ENCODE peak calls at places on chromosomes 1 and 21, in eight cellular contexts. J, F, N, I, C, G, L and U are unnamed samples. For H3K4me1, the result is how much of the 10 kb centered on the place peaks cover.

GRCh38 chr1:37914719-37915483 is 32.0 kb downstream of the INPP5B start:
- DNase-seq in F (no peak), J (no peak), L (no peak), I (no peak), C (no peak), G (no peak), N (no peak), U (no peak)

GRCh38 chr1:23187637-23188036 is 19.0 kb upstream of the LUZP1 start:
- DNase-seq in F (no peak), I (no peak), L (no peak), N (no peak), G (no peak), J (no peak), C (peak), U (no peak)

GRCh38 chr1:18879791-18880309 is 20.4 kb upstream of the TAS1R2 start:
- DNase-seq in J (no peak), C (no peak), L (no peak), I (no peak), N (no peak), G (no peak), F (no peak), U (no peak)

GRCh38 chr1:21508580-21509350 is 458 bp upstream of the ALPL start:
- DNase-seq in N (peak), J (peak), L (peak), F (no peak), C (peak), G (peak), I (peak), U (peak)

GRCh38 chr1:38208720-38209632 is 162.4 kb upstream of the POU3F1 start:
- DNase-seq in C (no peak), G (no peak), I (no peak), F (no peak), J (no peak), L (no peak), N (no peak), U (no peak)

GRCh38 chr1:164664127-164664526 is 105.1 kb downstream of the PBX1 start:
- DNase-seq in I (no peak), J (no peak), F (no peak), G (no peak), N (no peak), C (no peak), L (no peak), U (no peak)

GRCh38 chr21:18117116-18117515 is 127.5 kb upstream of the CHODL start:
- DNase-seq in F (no peak), L (no peak), I (no peak), G (no peak), C (no peak), J (no peak), N (no peak), U (no peak)

GRCh38 chr1:2073382-2074230 is 23.4 kb downstream of the PRKCZ start:
- DNase-seq in C (no peak), N (peak), L (no peak), I (no peak), G (no peak), F (no peak), J (no peak), U (no peak)

GRCh38 chr1:147641695-147642592 is 28.4 kb downstream of the ACP6 start:
- DNase-seq in I (peak), L (peak), G (no peak), J (peak), F (peak), C (peak), N (peak), U (peak)

GRCh38 chr1:173302890-173303829 is 96.0 kb upstream of the TNFSF4 start:
- DNase-seq in J (no peak), C (no peak), N (no peak), L (no peak), F (no peak), G (no peak), I (peak), U (no peak)

GRCh38 chr1:200118779-200119505 is 91.4 kb downstream of the NR5A2 start:
- DNase-seq in L (no peak), N (no peak), C (no peak), F (no peak), I (no peak), J (no peak), G (no peak), U (no peak)

GRCh38 chr1:84089470-84090261 is 54.4 kb upstream of the PRKACB start:
- DNase-seq in I (no peak), L (no peak), C (no peak), F (peak), G (no peak), J (peak), N (peak), U (no peak)

GRCh38 chr1:12172042-12172851 is 5.5 kb downstream of the TNFRSF1B start:
- DNase-seq in L (no peak), N (no peak), G (peak), I (no peak), F (no peak), J (no peak), C (no peak), U (no peak)

GRCh38 chr1:6157528-6158174 is 22.5 kb downstream of the CHD5 start:
- DNase-seq in G (no peak), N (peak), L (no peak), J (peak), C (peak), I (no peak), F (peak), U (no peak)

GRCh38 chr1:94092210-94092613 is 28.7 kb downstream of the ABCA4 start:
- DNase-seq in J (no peak), G (no peak), F (no peak), I (no peak), L (no peak), C (no peak), N (peak), U (peak)

GRCh38 chr1:247467008-247467572 is 9.2 kb upstream of the OR2B11 start:
- DNase-seq in J (no peak), I (no peak), G (no peak), C (no peak), F (no peak), N (no peak), L (no peak), U (no peak)

GRCh38 chr1:5940723-5941407 is 51.4 kb downstream of the NPHP4 start:
- DNase-seq in F (no peak), J (no peak), I (no peak), L (no peak), C (no peak), N (no peak), G (no peak), U (no peak)

GRCh38 chr1:65049941-65050713 is 83.8 kb upstream of the JAK1 start:
- DNase-seq in C (no peak), I (no peak), L (no peak), N (no peak), J (no peak), G (no peak), F (no peak), U (no peak)

GRCh38 chr1:154822717-154823116 is 47.4 kb downstream of the KCNN3 start:
- DNase-seq in J (no peak), F (no peak), G (no peak), N (no peak), I (no peak), C (peak), L (no peak), U (no peak)

GRCh38 chr1:81151300-81151699 is 649.4 kb upstream of the ADGRL2 start:
- DNase-seq in J (no peak), L (no peak), N (peak), F (no peak), G (no peak), C (no peak), I (no peak), U (no peak)

GRCh38 chr1:226064816-226065248 is 2.3 kb downstream of the H3-3A start:
- DNase-seq in F (no peak), I (no peak), C (peak), N (peak), L (peak), G (no peak), J (peak), U (peak)

GRCh38 chr1:220808501-220809186 is 21.9 kb downstream of the MTARC1 start:
- DNase-seq in L (no peak), F (no peak), J (no peak), G (no peak), C (no peak), I (no peak), N (no peak), U (no peak)

GRCh38 chr1:27342391-27342777 is 562 bp downstream of the SYTL1 start:
- DNase-seq in G (peak), F (no peak), I (no peak), N (no peak), C (no peak), L (no peak), J (no peak), U (no peak)
- H3K4me1 ChIP-seq in G (half or more), F (half or more), I (under half), N (under half), C (under half), L (under half), J (under half), U (under half)

GRCh38 chr1:155978973-155979429 is 654 bp upstream of the ARHGEF2 start:
- DNase-seq in J (no peak), L (no peak), G (peak), C (peak), F (no peak), N (peak), I (no peak), U (peak)

GRCh38 chr1:155981266-155982088 is 3.1 kb upstream of the ARHGEF2 start:
- DNase-seq in F (no peak), G (peak), L (no peak), J (no peak), N (peak), I (no peak), C (peak), U (peak)

GRCh38 chr1:155977607-155978324 is 581 bp downstream of the ARHGEF2 start:
- DNase-seq in C (peak), F (no peak), G (no peak), J (peak), L (no peak), N (no peak), I (no peak), U (peak)

GRCh38 chr1:155978325-155978972 is at the start of gene ARHGEF2:
- DNase-seq in G (peak), F (no peak), N (peak), J (peak), I (peak), L (peak), C (peak), U (peak)

GRCh38 chr1:155979525-155980343 is 1.4 kb upstream of the ARHGEF2 start:
- DNase-seq in F (no peak), G (peak), I (no peak), J (no peak), N (no peak), C (peak), L (no peak), U (peak)
- TF ChIP-seq POLR2A in F (no peak), G (no peak), I (no peak), J (no peak), N (no peak), C (no peak), L (no peak), U (peak)

GRCh38 chr1:62593825-62594394 is 3.4 kb upstream of the ANGPTL3 start:
- DNase-seq in G (no peak), L (no peak), N (peak), J (no peak), I (no peak), C (no peak), F (no peak), U (no peak)

GRCh38 chr1:62599044-62599443 is 1.7 kb downstream of the ANGPTL3 start:
- DNase-seq in C (no peak), F (no peak), J (no peak), G (no peak), I (no peak), N (peak), L (no peak), U (no peak)

GRCh38 chr1:62601412-62601971 is 4.2 kb downstream of the ANGPTL3 start:
- DNase-seq in L (no peak), N (peak), I (no peak), C (no peak), G (no peak), F (no peak), J (no peak), U (no peak)

GRCh38 chr1:62595647-62596046 is 1.7 kb upstream of the ANGPTL3 start:
- DNase-seq in I (no peak), F (no peak), G (no peak), J (no peak), N (no peak), L (no peak), C (no peak), U (no peak)

GRCh38 chr1:62597281-62597680 is at the start of gene ANGPTL3:
- DNase-seq in L (no peak), G (no peak), C (no peak), I (no peak), F (no peak), N (no peak), J (no peak), U (no peak)
- H3K4me3 ChIP-seq in L (no peak), G (no peak), C (no peak), I (no peak), F (no peak), N (no peak), J (no peak), U (no peak)

GRCh38 chr1:29811727-29812396 is 575.5 kb downstream of the PTPRU start:
- DNase-seq in I (no peak), F (no peak), J (no peak), N (no peak), L (no peak), G (peak), C (no peak), U (no peak)

GRCh38 chr1:29811247-29811646 is 574.9 kb downstream of the PTPRU start:
- DNase-seq in I (no peak), N (no peak), C (no peak), L (no peak), J (no peak), F (no peak), G (no peak), U (no peak)

GRCh38 chr1:29810121-29811120 is 574.1 kb downstream of the PTPRU start:
- DNase-seq in L (no peak), G (peak), N (no peak), C (no peak), J (no peak), I (no peak), F (no peak), U (peak)

GRCh38 chr1:29808141-29808995 is 572.0 kb downstream of the PTPRU start:
- DNase-seq in N (no peak), J (no peak), L (no peak), C (no peak), G (no peak), I (no peak), F (no peak), U (peak)

GRCh38 chr1:29809446-29810120 is 573.3 kb downstream of the PTPRU start:
- DNase-seq in L (no peak), I (no peak), J (no peak), F (no peak), C (no peak), N (no peak), G (peak), U (peak)
- H3K4me1 ChIP-seq in L (under half), I (under half), J (under half), F (under half), C (under half), N (under half), G (under half), U (under half)

GRCh38 chr21:44478801-44479167 is 23.5 kb downstream of the LRRC3 start:
- DNase-seq in J (no peak), F (no peak), I (no peak), N (no peak), C (no peak), L (no peak), G (peak), U (no peak)
- TF ChIP-seq POLR2A in J (no peak), F (no peak), I (no peak), N (no peak), C (no peak), L (no peak), G (no peak), U (no peak)

DNA sequence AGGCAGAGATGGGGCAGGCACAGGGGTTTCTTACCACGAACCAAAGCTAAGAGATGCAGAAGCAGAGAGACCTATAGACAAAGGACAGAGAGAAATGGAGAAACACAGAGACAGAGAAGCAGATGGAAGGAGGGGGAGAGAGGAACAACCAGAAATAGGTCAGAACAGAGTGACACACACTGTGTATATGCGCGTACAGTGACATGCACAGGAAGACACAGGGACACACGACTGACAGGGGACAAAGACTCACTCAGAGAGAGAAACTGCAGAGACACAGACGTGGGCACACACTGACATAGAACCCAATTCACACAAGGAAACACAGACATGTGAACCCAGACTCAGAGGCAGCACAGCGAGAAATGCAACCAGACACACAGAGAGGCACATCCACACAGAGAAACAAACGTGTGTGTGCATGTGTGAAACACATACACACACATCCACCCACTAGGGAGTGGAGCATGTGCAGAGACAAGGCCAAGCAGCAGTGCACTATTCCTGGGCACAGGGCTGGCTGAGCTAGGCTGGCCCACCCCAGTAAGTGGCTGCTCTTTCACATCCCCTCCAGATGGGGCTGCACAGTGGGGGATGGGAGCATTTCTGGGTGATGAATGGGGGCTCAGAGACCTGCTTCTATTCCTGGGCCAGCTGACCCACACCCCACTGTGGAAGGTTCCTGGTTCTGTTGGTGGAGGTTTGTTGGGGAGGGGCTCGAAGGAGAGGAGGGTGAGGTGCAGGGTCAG is 123.4 kb upstream of the CSF3R start:
- DNase-seq in C (no peak), N (no peak), J (no peak), F (no peak), I (no peak), L (no peak), G (no peak), U (no peak)
- H3K4me3 ChIP-seq in C (no peak), N (no peak), J (no peak), F (no peak), I (no peak), L (no peak), G (no peak), U (no peak)

DNA sequence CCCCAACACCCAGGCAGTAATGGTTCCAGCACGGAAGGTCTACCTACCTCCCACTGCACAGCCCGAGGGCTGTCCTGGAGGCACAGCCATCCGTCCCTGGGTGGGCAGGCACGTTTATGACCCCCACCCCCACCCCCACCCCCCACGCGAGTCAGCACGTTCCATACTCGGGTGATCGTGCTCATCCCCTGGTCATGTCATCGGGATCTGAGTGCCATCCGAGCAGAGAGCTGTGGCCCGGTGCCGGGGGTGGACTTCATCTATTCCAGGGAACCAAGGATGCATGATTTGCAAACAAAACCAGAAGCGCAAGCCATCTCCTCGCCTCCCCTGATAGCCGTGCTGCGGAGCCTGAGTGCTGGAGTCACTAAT is 1.1 kb downstream of the TSPEAR start:
- DNase-seq in I (no peak), C (no peak), L (no peak), N (no peak), F (no peak), J (no peak), G (no peak), U (peak)
- H3K4me1 ChIP-seq in I (under half), C (under half), L (under half), N (under half), F (under half), J (under half), G (under half), U (under half)

DNA sequence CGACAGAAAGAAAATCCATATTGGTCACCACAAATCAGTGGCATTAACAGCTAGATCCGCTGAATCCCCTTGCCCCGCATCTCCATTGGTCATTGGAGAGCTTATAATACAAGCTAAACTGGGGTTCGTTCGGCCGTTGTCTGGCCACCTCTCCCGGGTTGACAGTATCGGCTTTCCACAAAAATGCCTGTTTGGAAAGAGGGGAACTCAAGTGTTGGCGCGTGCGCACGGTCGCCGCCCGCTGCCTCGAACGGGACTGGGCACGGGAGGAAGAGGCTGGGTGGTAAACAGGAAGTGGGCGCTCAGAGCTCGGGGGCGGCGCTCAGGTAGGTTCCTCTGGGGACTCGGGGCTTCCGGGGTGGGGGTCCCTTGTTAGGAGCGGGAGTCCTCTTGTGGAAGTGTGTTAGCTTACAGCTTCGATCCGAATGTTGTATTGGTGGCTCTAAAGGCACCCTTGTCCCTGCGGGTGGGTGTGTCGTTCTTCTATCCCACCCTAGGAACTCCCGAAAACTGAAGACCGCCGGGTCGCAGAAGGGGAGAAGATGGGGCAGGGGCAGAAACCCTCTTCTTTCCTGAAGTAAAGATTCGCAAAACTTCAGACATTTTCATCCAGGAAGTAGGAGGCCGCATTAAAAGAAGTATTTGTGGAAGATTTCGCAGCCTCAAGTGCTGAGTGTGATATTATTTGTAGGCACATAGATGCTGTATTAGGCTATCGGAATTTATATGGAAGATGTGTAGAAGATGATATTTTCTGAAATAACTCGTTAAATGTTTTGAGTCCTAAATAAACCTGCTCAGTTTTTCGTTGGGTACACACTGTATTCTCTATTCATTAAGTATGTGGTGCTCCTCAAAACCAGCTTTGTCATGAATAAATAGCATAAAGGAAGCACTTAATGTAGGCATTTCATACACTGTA is 988 bp downstream of the BROX start:
- DNase-seq in J (peak), L (peak), N (peak), F (peak), I (peak), G (peak), C (peak), U (peak)
- TF ChIP-seq POLR2A in J (peak), L (peak), N (peak), F (peak), I (peak), G (no peak), C (peak), U (peak)

GRCh38 chr1:193069748-193070394 is 10.5 kb downstream of the RO60 start:
- DNase-seq in I (no peak), F (no peak), N (no peak), C (no peak), G (no peak), J (peak), L (no peak), U (no peak)
- H3K4me3 ChIP-seq in I (no peak), F (no peak), N (no peak), C (no peak), G (no peak), J (no peak), L (no peak), U (no peak)

DNA sequence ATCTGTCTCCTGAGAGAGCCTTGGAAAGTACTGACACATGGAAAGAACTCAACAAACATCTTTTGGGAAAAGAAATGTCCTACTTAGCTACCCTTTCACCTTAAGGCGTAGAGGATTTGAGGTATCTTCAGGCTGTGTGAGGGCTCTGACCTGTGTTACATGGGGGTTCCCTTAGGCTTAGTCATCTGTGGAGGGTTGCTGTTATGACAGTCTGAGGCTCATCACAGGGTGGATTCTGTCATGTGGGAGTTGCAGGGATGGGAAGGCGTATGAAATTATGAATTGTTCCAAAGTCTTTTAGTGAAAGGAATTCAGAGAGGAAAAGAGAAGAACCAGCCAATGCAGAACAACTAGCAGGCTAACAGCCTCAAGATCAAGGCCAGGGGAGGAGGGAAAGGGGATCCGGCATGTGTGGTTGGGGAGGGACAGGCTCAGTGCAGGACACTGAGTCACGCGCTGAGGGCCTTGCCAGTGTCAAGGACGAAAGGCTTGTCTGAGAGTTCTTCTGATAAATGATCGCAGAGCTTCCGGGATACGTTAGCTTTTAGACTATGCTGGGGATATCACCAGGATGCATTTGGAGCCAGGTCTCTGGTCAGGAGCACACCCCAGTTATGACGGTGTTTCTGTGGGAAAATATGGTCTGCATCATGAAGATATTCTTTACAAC is 24.6 kb upstream of the PLA2G2C start:
- DNase-seq in C (no peak), G (no peak), I (peak), F (no peak), L (no peak), N (no peak), J (peak), U (no peak)
- H3K4me1 ChIP-seq in C (under half), G (under half), I (under half), F (under half), L (under half), N (under half), J (under half), U (under half)